ENCODE peak calls at places on chromosomes 7 and 10, in seven cellular contexts. C, T, D, K, I, R and J are unnamed samples.
A peak's percentile ranks its signal among the peaks of the same experiment; 100 is the strongest.

GRCh38 chr10:103695584-103696005 is 159.8 kb downstream of the SH3PXD2A start:
- DNase-seq in R (no peak), C (no peak), K (no peak), I (no peak), T (no peak), D (no peak), J (no peak)

GRCh38 chr7:72467237-72467636 is 55.1 kb upstream of the CALN1 start:
- DNase-seq in K (no peak), I (no peak), C (peak; percentile 24), R (no peak), D (no peak), T (no peak), J (no peak)

GRCh38 chr7:106062006-106062405 is 50.1 kb downstream of the SYPL1 start:
- DNase-seq in D (no peak), I (no peak), C (no peak), R (no peak), T (no peak), K (peak; percentile 58), J (no peak)

GRCh38 chr10:34031410-34031809 is 696.9 kb upstream of the NRP1 start:
- DNase-seq in I (no peak), C (peak; percentile 37), T (no peak), D (no peak), K (peak; percentile 6), R (no peak), J (no peak)

GRCh38 chr10:94085766-94086437 is 92.2 kb downstream of the PLCE1 start:
- DNase-seq in D (no peak), R (no peak), T (no peak), I (no peak), C (no peak), K (no peak), J (no peak)

GRCh38 chr7:80941206-80941758 is 22.4 kb upstream of the SEMA3C start:
- DNase-seq in D (no peak), I (no peak), R (no peak), K (peak; percentile 93), T (no peak), C (no peak), J (no peak)

GRCh38 chr7:10429031-10429430 is 544.6 kb upstream of the PHF14 start:
- DNase-seq in R (no peak), C (no peak), K (no peak), D (no peak), I (no peak), T (no peak), J (no peak)

GRCh38 chr10:103820101-103821062 is 35.0 kb downstream of the SH3PXD2A start:
- DNase-seq in R (no peak), T (no peak), D (no peak), C (peak; percentile 63), K (no peak), I (no peak), J (no peak)

GRCh38 chr7:149217570-149217969 is 21.9 kb upstream of the ZNF212 start:
- DNase-seq in R (no peak), I (no peak), T (no peak), C (no peak), D (no peak), K (no peak), J (no peak)

GRCh38 chr10:102602272-102603045 is 41.8 kb upstream of the TRIM8 start:
- DNase-seq in R (no peak), C (no peak), I (no peak), K (no peak), T (no peak), D (no peak), J (no peak)

GRCh38 chr7:92404170-92404614 is 43.1 kb upstream of the GATAD1 start:
- DNase-seq in K (no peak), I (no peak), C (no peak), R (no peak), T (no peak), D (peak; percentile 14), J (no peak)

GRCh38 chr10:114905450-114905849 is 32.5 kb upstream of the TRUB1 start:
- DNase-seq in T (no peak), D (no peak), K (peak; percentile 48), C (no peak), R (no peak), I (peak; percentile 29), J (no peak)

GRCh38 chr7:123580406-123581161 is 21.0 kb upstream of the ASB15 start:
- DNase-seq in T (peak; percentile 64), C (no peak), D (no peak), I (no peak), R (no peak), K (peak; percentile 41), J (no peak)

GRCh38 chr10:76257816-76258215 is 826.4 kb downstream of the LRMDA start:
- DNase-seq in I (no peak), T (no peak), K (peak; percentile 80), C (no peak), D (no peak), R (no peak), J (no peak)

GRCh38 chr10:27153855-27154198 is 357 bp downstream of the YME1L1 start:
- DNase-seq in C (no peak), R (no peak), T (no peak), I (peak; percentile 30), D (no peak), K (no peak), J (no peak)

GRCh38 chr10:125063256-125063945 is 97.0 kb downstream of the CTBP2 start:
- DNase-seq in C (no peak), T (no peak), R (no peak), I (no peak), D (no peak), K (no peak), J (no peak)

GRCh38 chr7:25858562-25859411 is 293.2 kb upstream of the NFE2L3 start:
- DNase-seq in C (no peak), R (no peak), D (no peak), T (peak; percentile 28), I (no peak), K (no peak), J (no peak)

GRCh38 chr7:112386619-112387018 is 63.6 kb upstream of the IFRD1 start:
- DNase-seq in I (no peak), D (no peak), R (no peak), T (no peak), K (no peak), C (no peak), J (no peak)

GRCh38 chr10:122343936-122344335 is 30.6 kb upstream of the PLEKHA1 start:
- DNase-seq in C (no peak), I (no peak), K (no peak), R (no peak), T (no peak), D (no peak), J (no peak)

GRCh38 chr7:20198295-20198694 is 18.9 kb downstream of the MACC1 start:
- DNase-seq in K (no peak), I (no peak), R (no peak), T (peak; percentile 62), C (no peak), D (no peak), J (no peak)

GRCh38 chr10:49280001-49280408 is 19.0 kb upstream of the C10orf71 start:
- DNase-seq in C (no peak), R (no peak), I (no peak), T (no peak), D (no peak), K (peak; percentile 20), J (no peak)

GRCh38 chr7:95440394-95441038 is 5.7 kb upstream of the PON2 start:
- DNase-seq in T (no peak), C (no peak), D (no peak), K (no peak), R (no peak), I (no peak), J (no peak)

GRCh38 chr7:73885975-73886798 is 25.2 kb downstream of the TMEM270 start:
- DNase-seq in C (peak; percentile 35), D (no peak), R (no peak), I (no peak), T (no peak), K (no peak), J (no peak)

GRCh38 chr10:102773986-102774385 is 30.2 kb downstream of the WBP1L start:
- DNase-seq in I (no peak), C (no peak), R (no peak), T (no peak), K (no peak), D (peak; percentile 25), J (no peak)

GRCh38 chr7:20519641-20520040 is 95.8 kb upstream of the ABCB5 start:
- DNase-seq in C (no peak), I (no peak), K (no peak), R (no peak), D (no peak), T (peak; percentile 19), J (no peak)

GRCh38 chr7:37352974-37353948 is 95.4 kb downstream of the ELMO1 start:
- DNase-seq in I (no peak), K (no peak), D (peak; percentile 82), T (no peak), R (no peak), C (no peak), J (no peak)

GRCh38 chr10:123970207-123970926 is 78.8 kb upstream of the CPXM2 start:
- DNase-seq in C (no peak), R (no peak), D (no peak), I (no peak), K (no peak), T (no peak), J (no peak)

GRCh38 chr7:143345428-143345900 is 17.0 kb downstream of the FAM131B start:
- DNase-seq in T (no peak), R (peak; percentile 66), I (no peak), D (peak; percentile 48), C (peak; percentile 47), K (peak; percentile 19), J (peak; percentile 77)

GRCh38 chr10:23693398-23693797 is 254.5 kb downstream of the OTUD1 start:
- DNase-seq in I (no peak), R (no peak), T (no peak), K (peak; percentile 9), C (no peak), D (no peak), J (no peak)

GRCh38 chr7:137965942-137966624 is 35.8 kb downstream of the CREB3L2 start:
- DNase-seq in T (no peak), D (no peak), R (no peak), K (no peak), C (no peak), I (no peak), J (no peak)

GRCh38 chr7:23894891-23895569 is 185.0 kb downstream of the STK31 start:
- DNase-seq in K (no peak), T (no peak), R (no peak), C (no peak), D (no peak), I (no peak), J (no peak)

GRCh38 chr10:110344622-110345021 is 39.9 kb upstream of the SMNDC1 start:
- DNase-seq in R (peak; percentile 45), T (peak; percentile 28), D (no peak), I (no peak), C (no peak), K (no peak), J (no peak)

GRCh38 chr7:50641442-50642405 is 76.5 kb upstream of the DDC start:
- DNase-seq in R (no peak), D (no peak), I (peak; percentile 45), K (no peak), C (peak; percentile 73), T (no peak), J (no peak)

GRCh38 chr10:98790817-98791216 is 344.1 kb upstream of the HPS1 start:
- DNase-seq in R (no peak), K (no peak), I (peak; percentile 22), T (no peak), D (no peak), C (no peak), J (no peak)

GRCh38 chr10:50604823-50605222 is 18.9 kb downstream of the SGMS1 start:
- DNase-seq in T (no peak), C (no peak), I (no peak), R (no peak), D (no peak), K (no peak), J (no peak)

GRCh38 chr10:90917968-90918318 is 2.9 kb downstream of the ANKRD1 start:
- DNase-seq in T (no peak), R (no peak), D (no peak), C (no peak), K (no peak), I (no peak), J (no peak)

GRCh38 chr7:29573594-29573993 is 10.0 kb downstream of the PRR15 start:
- DNase-seq in T (peak; percentile 44), R (no peak), K (no peak), C (no peak), I (no peak), D (no peak), J (no peak)

GRCh38 chr10:14244801-14245211 is 85.9 kb downstream of the FRMD4A start:
- DNase-seq in R (no peak), C (no peak), D (no peak), K (peak; percentile 70), I (no peak), T (no peak), J (no peak)